ENCODE peak calls at places on chromosomes 4 and X, in ten cellular contexts. N is endothelial cell, G is tibial artery, D is tibial nerve, A is mucosa of descending colon, L is transverse colon, Z is body of pancreas, P is choroid plexus epithelial cell, B is right atrium auricular region, S is PC-3. X is an unnamed sample.

GRCh38 chr4:115781528-115782146 is 668.2 kb upstream of the NDST4 start:
- DNase-seq in N (no peak), G (no peak), D (no peak), A (peak; percentile 2), L (no peak), Z (no peak), P (no peak), B (no peak), S (no peak), X (no peak)

GRCh38 chr4:15914736-15915135 is 23.8 kb downstream of the FGFBP1 start:
- DNase-seq in N (no peak), G (no peak), D (no peak), A (no peak), L (no peak), Z (no peak), P (no peak), B (no peak), S (no peak), X (no peak)

GRCh38 chr4:6907658-6908191 is 1.9 kb upstream of the TBC1D14 start:
- DNase-seq in N (peak; percentile 39), G (no peak), D (no peak), A (peak; percentile 79), L (peak; percentile 72), Z (peak; percentile 68), P (peak; percentile 43), B (no peak), S (peak; percentile 32), X (no peak)

GRCh38 chr4:116066711-116067245 is 953.4 kb upstream of the NDST4 start:
- DNase-seq in N (no peak), G (no peak), D (no peak), A (no peak), L (no peak), Z (no peak), P (no peak), B (no peak), S (no peak), X (no peak)

GRCh38 chrX:126701380-126701779 is 118.1 kb upstream of the PRR32 start:
- DNase-seq in N (no peak), G (no peak), D (no peak), A (no peak), L (no peak), Z (no peak), P (no peak), B (no peak), S (peak; percentile 28), X (no peak)

GRCh38 chrX:131827935-131828334 is 195.2 kb upstream of the STK26 start:
- DNase-seq in N (peak; percentile 38), G (no peak), D (no peak), A (no peak), L (no peak), Z (no peak), P (peak; percentile 34), B (no peak), S (peak; percentile 55), X (no peak)

GRCh38 chrX:11462136-11462535 is 168.9 kb downstream of the AMELX start:
- DNase-seq in N (no peak), G (no peak), D (no peak), A (no peak), L (no peak), Z (no peak), P (no peak), B (no peak), S (no peak), X (no peak)

GRCh38 chrX:17669891-17670290 is 67.4 kb upstream of the SCML1 start:
- DNase-seq in N (no peak), G (no peak), D (no peak), A (no peak), L (no peak), Z (no peak), P (no peak), B (no peak), S (no peak), X (no peak)

GRCh38 chr4:22235798-22236197 is 280.1 kb downstream of the ADGRA3 start:
- DNase-seq in N (no peak), G (no peak), D (no peak), A (no peak), L (no peak), Z (no peak), P (no peak), B (no peak), S (no peak), X (no peak)

GRCh38 chr4:22240814-22241213 is 275.1 kb downstream of the ADGRA3 start:
- DNase-seq in N (no peak), G (no peak), D (no peak), A (no peak), L (no peak), Z (no peak), P (no peak), B (no peak), S (no peak), X (no peak)

GRCh38 chr4:22238742-22239141 is 277.1 kb downstream of the ADGRA3 start:
- DNase-seq in N (no peak), G (no peak), D (no peak), A (peak; percentile 33), L (peak; percentile 16), Z (no peak), P (no peak), B (no peak), S (no peak), X (no peak)

GRCh38 chr4:22237846-22238513 is 277.9 kb downstream of the ADGRA3 start:
- DNase-seq in N (no peak), G (no peak), D (no peak), A (peak; percentile 59), L (peak; percentile 32), Z (no peak), P (no peak), B (no peak), S (no peak), X (no peak)

GRCh38 chr4:22237155-22237751 is 278.6 kb downstream of the ADGRA3 start:
- DNase-seq in N (peak; percentile 69), G (no peak), D (no peak), A (peak; percentile 86), L (peak; percentile 84), Z (peak; percentile 12), P (no peak), B (no peak), S (peak; percentile 37), X (peak; percentile 17)
- TF ChIP-seq CTCF in N (peak; percentile 83), G (no peak), D (no peak), A (peak; percentile 50), L (peak; percentile 61), Z (peak; percentile 35), P (no peak), B (no peak), S (peak; percentile 70), X (peak; percentile 65)

GRCh38 chr4:8473198-8473919 is 32.8 kb downstream of the TRMT44 start:
- DNase-seq in N (no peak), G (no peak), D (peak; percentile 9), A (no peak), L (no peak), Z (no peak), P (no peak), B (no peak), S (no peak), X (no peak)

GRCh38 chr4:8471211-8471875 is 30.8 kb downstream of the TRMT44 start:
- DNase-seq in N (no peak), G (no peak), D (no peak), A (no peak), L (no peak), Z (no peak), P (no peak), B (no peak), S (no peak), X (no peak)

GRCh38 chr4:8472166-8472688 is 31.6 kb downstream of the TRMT44 start:
- DNase-seq in N (no peak), G (no peak), D (no peak), A (no peak), L (no peak), Z (no peak), P (no peak), B (no peak), S (no peak), X (no peak)

GRCh38 chr4:8473920-8474590 is 33.5 kb downstream of the TRMT44 start:
- DNase-seq in N (no peak), G (no peak), D (no peak), A (no peak), L (no peak), Z (no peak), P (peak; percentile 52), B (no peak), S (no peak), X (no peak)

DNA sequence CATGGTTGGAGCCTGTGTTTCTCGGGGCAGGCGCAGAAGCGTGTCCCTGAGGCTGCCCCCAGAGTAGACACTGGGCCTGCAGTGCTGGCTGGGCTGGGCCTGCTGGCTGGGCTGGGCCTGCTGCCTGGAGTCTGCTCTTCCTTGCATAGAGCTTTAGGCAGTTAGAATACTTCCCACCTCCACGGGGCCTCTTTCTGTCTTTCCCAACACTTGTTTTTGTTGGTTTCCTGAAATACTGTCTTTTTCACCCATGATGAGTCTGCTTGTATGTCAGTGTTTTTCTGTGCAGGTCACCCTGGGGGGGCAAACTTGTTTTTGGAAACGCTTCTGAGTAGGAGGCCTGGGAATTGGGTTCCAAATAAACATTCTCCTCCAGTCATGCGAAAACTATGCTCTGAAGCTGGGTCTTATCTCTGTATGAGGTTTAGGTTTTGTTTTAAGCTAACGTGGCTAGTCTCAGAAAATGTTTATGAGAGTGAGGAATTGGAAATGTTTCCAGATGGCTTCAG is 32.2 kb downstream of the TRMT44 start:
- DNase-seq in N (no peak), G (peak; percentile 51), D (peak; percentile 34), A (no peak), L (no peak), Z (no peak), P (peak; percentile 100), B (no peak), S (peak; percentile 7), X (no peak)
- TF ChIP-seq CTCF in N (no peak), G (no peak), D (no peak), A (no peak), L (no peak), Z (no peak), P (no peak), B (no peak), S (no peak), X (no peak)

GRCh38 chr4:156870861-156871260 is 100.7 kb downstream of the PDGFC start:
- DNase-seq in N (no peak), G (no peak), D (no peak), A (no peak), L (no peak), Z (no peak), P (no peak), B (no peak), S (no peak), X (no peak)
- TF ChIP-seq CTCF in N (no peak), G (no peak), D (no peak), A (no peak), L (no peak), Z (no peak), P (no peak), B (no peak), S (no peak), X (no peak)

DNA sequence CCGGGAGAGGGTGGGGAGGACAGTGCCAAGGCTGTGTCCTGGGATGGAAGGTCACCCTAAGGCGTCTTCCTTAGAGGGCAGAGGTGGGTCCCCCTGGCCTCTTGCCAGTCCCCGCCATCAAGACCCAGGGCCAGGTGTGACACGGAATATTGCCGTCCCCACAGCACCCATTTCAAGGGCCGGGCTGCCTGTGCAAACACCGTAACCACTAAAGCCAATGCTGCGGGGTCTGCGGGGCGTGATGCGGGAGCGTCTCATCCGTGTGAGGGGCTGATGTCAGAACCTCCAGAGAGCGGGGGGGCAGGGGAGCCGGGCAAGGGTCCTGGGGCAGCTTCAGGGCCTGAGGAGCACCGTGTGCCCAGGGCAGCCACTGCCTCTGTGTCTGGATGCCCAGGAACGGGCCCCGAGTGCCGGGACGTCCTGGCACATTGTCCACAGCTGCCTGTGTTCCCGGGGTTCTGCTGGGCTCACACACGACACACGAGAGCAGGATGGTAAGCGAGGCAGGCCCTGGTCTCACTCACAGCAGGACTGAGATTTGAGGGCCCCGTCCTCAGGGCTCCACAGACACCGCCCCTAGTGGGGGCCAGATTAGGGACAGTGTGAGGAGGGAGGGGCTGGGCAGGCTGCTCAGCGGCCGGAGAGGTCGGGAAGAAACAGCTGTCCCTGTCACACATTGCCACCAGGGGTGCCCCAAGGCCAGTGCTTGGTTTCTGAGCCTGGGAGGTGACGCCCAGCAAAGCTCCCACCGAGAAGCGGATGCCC is 29.2 kb downstream of the NKX1-1 start:
- DNase-seq in N (no peak), G (peak; percentile 12), D (no peak), A (no peak), L (no peak), Z (peak; percentile 15), P (no peak), B (no peak), S (no peak), X (no peak)
- TF ChIP-seq CTCF in N (no peak), G (no peak), D (no peak), A (no peak), L (no peak), Z (no peak), P (no peak), B (no peak), S (no peak), X (peak; percentile 16)

X was measured in progenitor cell of endocrine pancreas.